ENCODE peak calls at places on chromosomes 4 and X, in ten cellular contexts. B is fibroblast of mammary gland; V is IMR-90; H is stimulated activated CD4-positive, alpha-beta T cell treated with anti-CD3 and anti-CD28 coated beads, Interleukin-2, amount 100 ng/mL, for 48 hours; D is effector CD4-positive, alpha-beta T cell; Q is central memory CD4-positive, alpha-beta T cell; R is hypothalamus; M is Panc1; X is BJ; U is CD8-positive, alpha-beta memory T cell. Z is an unnamed sample.
A peak's percentile ranks its signal among the peaks of the same experiment; 100 is the strongest.

GRCh38 chr4:144906181-144906895 is 191.7 kb downstream of the ANAPC10 start:
- DNase-seq in B (no peak), V (peak; percentile 29), H (no peak), X (no peak), R (no peak), U (no peak), M (no peak), Q (no peak), D (no peak), Z (no peak)

GRCh38 chr4:5683566-5683965 is 24.8 kb downstream of the EVC2 start:
- DNase-seq in B (no peak), V (no peak), R (no peak), D (no peak), H (no peak), M (no peak), Q (no peak), U (no peak), X (no peak), Z (no peak)

GRCh38 chr4:122917731-122918130 is 4.7 kb downstream of the NUDT6 start:
- DNase-seq in H (no peak), D (no peak), U (no peak), R (no peak), B (no peak), M (no peak), V (peak; percentile 28), Q (no peak), X (no peak), Z (no peak)

GRCh38 chrX:56947695-56948094 is 47.6 kb downstream of the SPIN3 start:
- DNase-seq in R (no peak), B (peak; percentile 11), X (no peak), M (no peak), D (no peak), Q (no peak), H (no peak), V (peak; percentile 20), U (no peak), Z (no peak)

GRCh38 chr4:113718252-113718651 is 43.3 kb downstream of the CAMK2D start:
- DNase-seq in M (no peak), V (no peak), R (no peak), X (no peak), Q (no peak), H (no peak), U (no peak), B (no peak), D (no peak), Z (no peak)

GRCh38 chrX:46559062-46559461 is 13.8 kb upstream of the ZNF674 start:
- DNase-seq in D (no peak), X (no peak), R (no peak), U (no peak), V (no peak), H (no peak), M (no peak), Q (no peak), B (no peak), Z (no peak)

GRCh38 chr4:7332216-7333023 is 102.3 kb downstream of the PSAPL1 start:
- DNase-seq in M (no peak), V (peak; percentile 71), D (no peak), H (no peak), U (no peak), X (no peak), B (peak; percentile 49), R (no peak), Q (no peak), Z (no peak)

GRCh38 chr4:62717144-62717543 is 1517.0 kb downstream of the ADGRL3 start:
- DNase-seq in X (no peak), B (no peak), R (no peak), H (no peak), V (no peak), U (no peak), Q (no peak), M (no peak), D (no peak), Z (no peak)

GRCh38 chr4:152478456-152479237 is 57.2 kb downstream of the FBXW7 start:
- DNase-seq in X (no peak), B (peak; percentile 34), U (no peak), M (no peak), Q (no peak), H (no peak), R (no peak), D (no peak), V (peak; percentile 54), Z (no peak)

GRCh38 chr4:7052923-7053715 is 9.9 kb downstream of the TADA2B start:
- DNase-seq in Q (no peak), V (no peak), X (no peak), D (no peak), R (no peak), B (peak; percentile 22), U (no peak), M (no peak), H (no peak), Z (no peak)

GRCh38 chr4:44368413-44369167 is 80.0 kb downstream of the KCTD8 start:
- DNase-seq in B (no peak), H (no peak), Q (no peak), V (no peak), R (no peak), X (no peak), D (no peak), M (no peak), U (no peak), Z (no peak)

GRCh38 chrX:107480272-107480671 is 30.8 kb downstream of the FRMPD3 start:
- DNase-seq in R (no peak), M (no peak), D (no peak), Q (no peak), V (no peak), B (no peak), X (no peak), H (no peak), U (peak; percentile 1), Z (no peak)

GRCh38 chr4:60962286-60962685 is 237.8 kb upstream of the ADGRL3 start:
- DNase-seq in U (no peak), D (no peak), Q (no peak), R (no peak), B (no peak), X (no peak), H (no peak), M (no peak), V (no peak), Z (no peak)

GRCh38 chr4:8325284-8325973 is 55.9 kb downstream of the HTRA3 start:
- DNase-seq in Q (no peak), R (no peak), H (no peak), D (no peak), M (no peak), B (no peak), X (no peak), V (no peak), U (no peak), Z (no peak)

GRCh38 chrX:153733651-153734240 is 9.1 kb downstream of the ABCD1 start:
- DNase-seq in X (no peak), U (no peak), B (no peak), R (no peak), V (no peak), H (no peak), D (no peak), M (no peak), Q (no peak), Z (no peak)

GRCh38 chr4:56129431-56129861 is 180.7 kb downstream of the CEP135 start:
- DNase-seq in D (no peak), R (no peak), H (no peak), V (no peak), X (no peak), M (no peak), U (no peak), Q (no peak), B (no peak), Z (no peak)

GRCh38 chr4:139814285-139815015 is 148.8 kb downstream of the MGST2 start:
- DNase-seq in H (no peak), U (no peak), M (no peak), X (peak; percentile 14), Q (no peak), D (no peak), B (peak; percentile 30), R (no peak), V (peak; percentile 41), Z (no peak)

GRCh38 chr4:189096108-189096507 is 844.6 kb upstream of the FRG1 start:
- DNase-seq in B (no peak), D (no peak), H (no peak), M (no peak), V (no peak), X (no peak), R (no peak), Q (no peak), U (no peak), Z (no peak)

GRCh38 chr4:183722738-183723560 is 63.9 kb downstream of the TRAPPC11 start:
- DNase-seq in D (peak; percentile 8), R (no peak), M (no peak), U (peak; percentile 47), H (peak; percentile 18), B (peak; percentile 4), X (no peak), Q (peak; percentile 43), V (peak; percentile 4), Z (peak; percentile 66)

GRCh38 chr4:13642576-13642975 is 15.1 kb upstream of the BOD1L1 start:
- DNase-seq in U (no peak), B (peak; percentile 76), Q (no peak), M (no peak), D (no peak), H (no peak), V (peak; percentile 52), R (no peak), X (no peak), Z (no peak)

GRCh38 chrX:110418220-110418856 is 59.7 kb downstream of the RTL9 start:
- DNase-seq in X (no peak), M (no peak), Q (no peak), B (peak; percentile 81), R (no peak), D (no peak), V (peak; percentile 81), H (no peak), U (no peak), Z (no peak)

GRCh38 chr4:112031712-112032328 is 113.4 kb upstream of the FAM241A start:
- DNase-seq in V (peak; percentile 50), Q (no peak), M (peak; percentile 22), R (no peak), D (no peak), X (no peak), U (no peak), B (peak; percentile 68), H (no peak), Z (no peak)

GRCh38 chrX:101079223-101079622 is 544 bp downstream of the TMEM35A start:
- DNase-seq in V (peak; percentile 32), D (no peak), X (no peak), Q (no peak), M (no peak), H (no peak), R (no peak), U (no peak), B (no peak), Z (no peak)

GRCh38 chrX:151505796-151506195 is 57.7 kb upstream of the PASD1 start:
- DNase-seq in V (no peak), B (peak; percentile 11), M (no peak), R (no peak), D (no peak), H (no peak), U (no peak), X (no peak), Q (no peak), Z (no peak)

GRCh38 chr4:45120163-45120562 is 393.8 kb upstream of the GNPDA2 start:
- DNase-seq in U (no peak), R (no peak), H (no peak), M (no peak), V (no peak), X (no peak), B (no peak), D (no peak), Q (no peak), Z (no peak)

GRCh38 chrX:27162496-27162895 is 300.6 kb downstream of the PPP4R3C start:
- DNase-seq in B (no peak), U (no peak), V (no peak), D (no peak), H (no peak), R (no peak), M (no peak), X (no peak), Q (no peak), Z (no peak)

GRCh38 chr4:99383833-99384392 is 31.4 kb upstream of the ADH1C start:
- DNase-seq in R (no peak), H (no peak), U (no peak), M (no peak), X (peak; percentile 98), Q (no peak), V (peak; percentile 97), B (peak; percentile 98), D (no peak), Z (no peak)

GRCh38 chrX:67207912-67208311 is 335.9 kb upstream of the AR start:
- DNase-seq in V (no peak), U (no peak), Q (no peak), R (no peak), B (no peak), H (no peak), M (no peak), X (no peak), D (no peak), Z (no peak)